ENCODE peak calls at places on chromosomes 6 and 20, in five cellular contexts. W is IMR-90, L is PC-3, E is NT2/D1, Z is fibroblast of lung. A is an unnamed sample.

GRCh38 chr6:47701374-47701773 is 3.0 kb downstream of the ADGRF4 start:
- DNase-seq in L (peak), W (no peak), E (no peak), Z (no peak), A (peak)

GRCh38 chr20:3719046-3719445 is 6.6 kb upstream of the SIGLEC1 start:
- DNase-seq in Z (no peak), L (no peak), W (no peak), E (no peak), A (no peak)

GRCh38 chr6:130535242-130535641 is 169.4 kb downstream of the TMEM200A start:
- DNase-seq in Z (no peak), W (no peak), E (no peak), L (no peak), A (no peak)

GRCh38 chr6:6869084-6869483 is 238.7 kb upstream of the RREB1 start:
- DNase-seq in E (no peak), L (no peak), W (no peak), Z (no peak), A (no peak)

GRCh38 chr20:31849306-31849930 is 4.0 kb upstream of the FOXS1 start:
- DNase-seq in Z (no peak), L (peak), W (no peak), E (no peak), A (no peak)

GRCh38 chr6:105174512-105174911 is 5.3 kb downstream of the POPDC3 start:
- DNase-seq in Z (peak), L (peak), W (peak), E (no peak), A (no peak)

GRCh38 chr6:5950448-5950847 is 56.3 kb downstream of the NRN1 start:
- DNase-seq in E (peak), Z (no peak), L (peak), W (no peak), A (no peak)

GRCh38 chr6:161228911-161229591 is 44.8 kb downstream of the AGPAT4 start:
- DNase-seq in E (no peak), L (peak), Z (peak), W (peak), A (peak)

GRCh38 chr6:84739866-84740208 is 24.6 kb downstream of the TBX18 start:
- DNase-seq in W (no peak), L (no peak), Z (no peak), E (no peak), A (no peak)

GRCh38 chr6:17907467-17908229 is 79.8 kb downstream of the KIF13A start:
- DNase-seq in L (peak), E (no peak), Z (peak), W (peak), A (peak)

GRCh38 chr20:2800590-2801458 is at the start of gene CPXM1:
- DNase-seq in Z (no peak), E (peak), L (no peak), W (no peak), A (no peak)

GRCh38 chr6:157143171-157143884 is 180.0 kb downstream of the TMEM242 start:
- DNase-seq in Z (peak), W (peak), E (no peak), L (peak), A (no peak)

GRCh38 chr6:49713346-49713745 is at the start of gene CRISP2:
- DNase-seq in W (no peak), L (no peak), Z (no peak), E (no peak), A (no peak)

GRCh38 chr20:31698243-31698802 is 24.3 kb downstream of the BCL2L1 start:
- DNase-seq in W (no peak), L (no peak), E (no peak), Z (no peak), A (no peak)

GRCh38 chr6:3259491-3259958 is 778 bp downstream of the PSMG4 start:
- DNase-seq in Z (no peak), L (peak), E (no peak), W (peak), A (peak)

GRCh38 chr20:50292324-50293243 is 102.0 kb downstream of the CEBPB start:
- DNase-seq in E (no peak), L (peak), Z (peak), W (peak), A (peak)

GRCh38 chr6:39411465-39411864 is 89.0 kb upstream of the KCNK16 start:
- DNase-seq in Z (no peak), E (no peak), W (peak), L (peak), A (no peak)

GRCh38 chr6:45532626-45533258 is 155.0 kb upstream of the SUPT3H start:
- DNase-seq in L (no peak), Z (peak), E (no peak), W (peak), A (no peak)

GRCh38 chr20:4656491-4656890 is 65.2 kb upstream of the PRND start:
- DNase-seq in W (peak), Z (peak), L (no peak), E (no peak), A (no peak)

GRCh38 chr20:50450961-50451752 is 59.0 kb upstream of the PTPN1 start:
- DNase-seq in L (no peak), Z (peak), E (peak), W (peak), A (peak)

GRCh38 chr6:169665289-169665688 is 36.5 kb downstream of the WDR27 start:
- DNase-seq in Z (no peak), W (no peak), L (no peak), E (no peak), A (no peak)
- H3K9ac ChIP-seq in Z (no peak), W (no peak), L (no peak), E (no peak), A (no peak)

GRCh38 chr6:29814379-29815117 is 13.1 kb upstream of the HLA-G start:
- DNase-seq in W (no peak), Z (no peak), E (no peak), L (no peak), A (peak)
- H3K9ac ChIP-seq in W (no peak), Z (no peak), E (no peak), L (no peak), A (no peak)

GRCh38 chr6:148195511-148195910 is 147.1 kb upstream of the SASH1 start:
- DNase-seq in E (no peak), L (no peak), W (no peak), Z (no peak), A (peak)

GRCh38 chr6:148192310-148192709 is 150.3 kb upstream of the SASH1 start:
- DNase-seq in L (peak), Z (no peak), W (peak), E (no peak), A (no peak)

DNA sequence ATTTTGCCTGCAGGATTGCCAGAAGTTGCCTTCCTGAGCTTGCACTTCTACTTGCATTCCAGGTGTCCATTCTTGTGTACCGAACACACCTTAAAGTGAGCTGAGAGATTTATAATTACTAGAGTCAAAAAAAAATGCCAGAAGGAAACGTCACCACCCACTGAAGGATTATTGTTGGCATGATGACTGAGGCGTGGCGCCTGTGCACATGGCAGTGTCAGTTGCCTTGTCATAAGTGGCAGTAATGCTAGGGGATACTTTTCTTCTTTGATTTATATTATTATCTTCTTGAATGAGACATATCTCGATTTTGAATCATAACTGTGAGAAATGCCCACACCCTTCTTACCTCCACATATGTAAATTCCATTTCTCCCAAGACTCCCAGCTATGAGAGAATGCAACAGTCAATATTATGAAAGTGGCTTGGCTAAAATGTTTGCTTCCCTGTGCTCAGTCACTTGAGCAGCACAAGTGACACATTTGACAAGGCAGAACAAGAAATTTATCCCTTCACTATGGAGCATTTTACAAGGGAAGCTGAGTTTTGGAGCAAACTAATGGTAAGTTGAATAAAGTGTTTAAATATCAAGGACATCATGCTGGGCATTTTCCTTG is 149.5 kb upstream of the SASH1 start:
- DNase-seq in Z (no peak), L (peak), W (no peak), E (no peak), A (peak)
- H3K9ac ChIP-seq in Z (no peak), L (peak), W (no peak), E (no peak), A (no peak)

GRCh38 chr6:131954775-131955107 is 3.6 kb upstream of the CCN2 start:
- DNase-seq in L (peak), Z (peak), W (peak), E (no peak), A (peak)
- H3K9ac ChIP-seq in L (no peak), Z (no peak), W (peak), E (no peak), A (no peak)

GRCh38 chr6:143677577-143677890 is 231 bp upstream of the PHACTR2 start:
- DNase-seq in E (no peak), L (no peak), Z (no peak), W (no peak), A (no peak)

GRCh38 chr6:143677891-143678737 is at the start of gene PHACTR2:
- DNase-seq in W (peak), Z (peak), E (peak), L (peak), A (peak)

GRCh38 chr6:143675946-143676345 is 1.8 kb upstream of the PHACTR2 start:
- DNase-seq in L (peak), W (peak), E (no peak), Z (peak), A (peak)

GRCh38 chr6:143675327-143675900 is 2.4 kb upstream of the PHACTR2 start:
- DNase-seq in W (no peak), E (no peak), Z (no peak), L (no peak), A (no peak)

DNA sequence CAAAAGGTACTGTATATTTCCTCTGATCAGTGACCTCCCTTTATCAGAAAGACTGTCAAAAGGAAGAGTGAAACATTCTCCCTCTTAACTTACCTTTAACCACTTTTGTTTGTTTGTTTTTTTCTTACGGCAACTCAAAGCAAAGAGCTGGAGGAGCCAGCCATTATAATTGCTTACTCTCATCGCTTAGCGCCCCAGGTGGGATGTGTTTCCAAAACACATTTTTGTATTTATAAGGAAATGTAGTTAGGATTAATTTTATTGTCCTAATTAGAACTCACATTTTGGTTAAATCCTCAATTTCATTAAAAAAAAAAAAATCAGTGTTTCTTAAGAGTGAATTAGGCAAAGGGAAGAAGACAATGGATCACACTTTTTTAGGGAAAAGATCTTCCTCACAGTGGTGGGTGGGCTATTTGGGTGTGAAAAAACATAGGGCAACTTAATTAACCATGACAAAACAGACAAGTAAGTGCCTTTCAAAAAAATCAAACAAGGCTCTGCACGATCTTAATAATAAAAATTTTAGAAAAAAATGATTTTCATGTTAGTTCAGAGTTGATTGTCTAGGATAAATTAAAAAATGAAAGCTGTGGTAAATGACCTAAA is 1.2 kb upstream of the PHACTR2 start:
- DNase-seq in W (no peak), Z (no peak), L (no peak), E (no peak), A (no peak)
- H3K9ac ChIP-seq in W (no peak), Z (no peak), L (no peak), E (no peak), A (no peak)

DNA sequence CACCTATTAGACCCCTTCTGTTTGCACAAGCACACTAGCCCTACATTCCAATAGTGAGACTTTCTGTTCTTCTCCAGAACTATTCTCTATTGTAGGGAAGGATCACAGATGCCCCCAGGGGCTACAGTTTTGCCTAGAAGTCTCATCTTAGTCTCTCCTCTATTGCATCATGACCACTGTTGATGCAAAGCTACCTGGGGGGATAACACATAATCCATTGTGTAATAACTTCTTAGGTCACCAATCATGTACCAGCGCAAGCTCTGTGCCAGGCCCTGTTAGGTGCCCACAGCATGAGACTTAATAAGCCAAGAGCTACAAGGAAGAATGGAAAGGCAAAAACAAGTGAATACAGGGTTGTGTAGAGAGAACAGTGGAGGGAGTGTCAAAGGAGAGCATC is 98.1 kb upstream of the TNFAIP3 start:
- DNase-seq in L (no peak), E (no peak), W (no peak), Z (no peak), A (no peak)
- H3K9ac ChIP-seq in L (no peak), E (no peak), W (no peak), Z (no peak), A (no peak)

GRCh38 chr6:132065556-132065955 is 114.4 kb upstream of the CCN2 start:
- DNase-seq in Z (no peak), W (peak), E (no peak), L (peak), A (no peak)

GRCh38 chr6:132062626-132063025 is 111.5 kb upstream of the CCN2 start:
- DNase-seq in E (no peak), Z (no peak), W (peak), L (no peak), A (no peak)

GRCh38 chr6:132061381-132061780 is 110.2 kb upstream of the CCN2 start:
- DNase-seq in W (no peak), E (no peak), L (no peak), Z (no peak), A (no peak)

GRCh38 chr6:132063204-132063603 is 112.0 kb upstream of the CCN2 start:
- DNase-seq in W (peak), L (no peak), Z (peak), E (no peak), A (peak)

DNA sequence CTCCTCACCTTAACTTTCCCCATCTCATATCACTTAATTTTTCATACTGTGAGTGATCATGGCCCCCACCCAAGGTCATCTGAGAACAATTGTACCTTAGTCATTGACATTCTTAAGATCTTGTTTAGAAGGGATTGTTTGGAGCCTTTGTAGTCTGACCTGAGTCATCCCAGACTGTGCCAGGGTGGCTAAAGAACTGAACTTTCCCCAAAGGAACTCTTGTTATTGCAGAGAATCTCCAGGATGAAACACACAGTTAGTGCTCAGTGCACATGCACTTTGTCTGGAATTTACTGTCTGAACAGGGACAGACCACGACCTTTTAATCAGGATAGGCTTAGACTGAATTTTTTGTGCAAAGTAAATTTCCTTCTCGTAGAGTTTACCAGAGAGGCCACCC is 112.6 kb upstream of the CCN2 start:
- DNase-seq in E (no peak), L (peak), Z (peak), W (peak), A (peak)
- H3K9ac ChIP-seq in E (no peak), L (no peak), Z (no peak), W (peak), A (no peak)

GRCh38 chr6:57048577-57048976 is 2.1 kb downstream of the KIAA1586 start:
- DNase-seq in E (no peak), Z (no peak), L (peak), W (peak), A (no peak)
- H3K9ac ChIP-seq in E (no peak), Z (no peak), L (peak), W (peak), A (no peak)

DNA sequence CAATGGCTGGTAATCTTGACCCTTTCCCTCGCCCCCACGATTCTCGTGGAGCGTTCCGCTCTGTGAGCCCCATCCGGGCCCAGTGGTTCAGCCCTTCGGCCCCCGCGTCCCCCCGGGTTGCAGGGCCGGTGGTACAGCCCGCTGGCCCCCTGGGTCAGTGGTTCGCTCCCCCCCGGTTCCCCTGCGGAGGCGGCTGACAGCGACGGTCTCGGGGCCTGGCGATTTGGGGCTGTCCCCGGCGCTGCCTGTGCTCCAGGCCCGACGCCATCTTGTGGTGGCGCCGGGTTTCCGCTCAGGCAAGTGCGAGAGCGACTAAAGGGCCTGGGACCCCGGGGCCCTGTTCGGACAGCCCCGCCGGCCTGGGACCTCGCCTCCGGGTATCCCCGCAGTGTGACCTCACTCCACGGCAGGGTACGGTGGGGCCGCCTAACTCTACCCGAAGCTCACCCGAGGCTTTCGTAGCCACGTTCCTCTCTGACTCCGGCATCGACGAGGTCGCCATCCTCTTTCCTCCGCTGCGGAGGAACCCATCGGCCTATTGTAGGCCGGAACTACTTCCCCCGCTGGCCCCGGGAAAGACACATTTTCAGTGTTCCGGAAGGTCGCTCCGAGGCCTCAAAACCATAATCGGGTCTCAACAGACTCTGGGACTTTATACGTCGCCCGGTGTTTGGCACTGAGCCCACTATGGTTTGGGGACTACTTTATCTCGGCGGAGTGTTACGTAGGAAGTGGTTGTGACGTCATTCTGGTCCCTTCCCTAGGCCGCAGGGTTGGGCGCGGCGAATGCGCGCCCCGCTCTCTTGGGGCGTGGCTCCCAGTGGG is at the start of gene ZNF335:
- DNase-seq in W (peak), Z (peak), L (peak), E (peak), A (peak)
- H3K9ac ChIP-seq in W (peak), Z (peak), L (peak), E (peak), A (peak)

DNA sequence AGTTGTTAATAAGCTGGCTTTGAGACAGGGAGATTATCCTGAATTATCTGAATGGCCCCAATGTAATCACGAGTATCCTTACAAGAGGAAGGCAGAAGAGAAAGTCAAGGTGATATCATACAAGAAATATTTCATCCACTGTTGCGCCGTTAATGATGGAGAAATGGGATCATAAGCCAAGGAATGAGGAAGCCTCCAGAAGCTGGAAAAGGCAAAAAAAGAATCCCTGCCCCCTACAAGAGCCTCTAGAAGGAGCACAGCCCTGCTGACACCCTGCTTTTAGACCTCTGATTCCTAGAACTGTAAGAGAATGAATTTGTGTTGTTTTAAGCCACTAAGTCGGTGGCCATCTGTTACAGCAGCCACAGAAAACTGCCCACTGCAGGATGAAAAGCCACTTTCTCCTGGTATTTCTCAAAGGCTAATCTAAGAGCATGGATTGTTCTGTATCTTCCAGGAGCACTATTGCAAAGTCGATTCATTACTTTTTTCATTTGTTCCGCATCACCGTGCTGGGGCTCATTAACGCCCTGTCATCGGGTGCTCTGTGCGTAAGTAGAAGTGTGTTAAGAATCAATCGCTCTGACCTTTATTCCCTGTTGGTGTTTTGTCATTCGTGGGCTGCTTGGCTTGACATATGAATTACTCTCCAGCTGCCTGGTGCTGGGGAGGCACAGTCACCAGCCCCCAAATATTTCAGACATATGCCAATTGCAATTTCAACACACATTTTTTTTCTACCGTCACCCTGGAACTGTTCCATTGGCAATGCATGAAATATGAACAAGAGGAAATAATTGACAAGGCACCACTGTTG is 117.0 kb downstream of the PCSK2 start:
- DNase-seq in L (no peak), E (no peak), W (no peak), Z (peak), A (no peak)
- H3K9ac ChIP-seq in L (no peak), E (no peak), W (no peak), Z (no peak), A (no peak)

A was measured in trophoblast cell.